ENCODE peak calls at places on chromosomes 12 and 14, in four cellular contexts. S is fibroblast of lung, X is Panc1, E is OCI-LY7. A is an unnamed sample.
A peak's percentile ranks its signal among the peaks of the same experiment; 100 is the strongest.

GRCh38 chr14:22579881-22580280 is 9.1 kb downstream of the DAD1 start:
- DNase-seq in S (no peak), X (no peak), E (no peak), A (no peak)

GRCh38 chr12:11023387-11023786 is 967 bp upstream of the TAS2R19 start:
- DNase-seq in S (no peak), X (no peak), E (no peak), A (no peak)

GRCh38 chr12:50354908-50355307 is 41.5 kb downstream of the FAM186A start:
- DNase-seq in S (no peak), X (no peak), E (no peak), A (no peak)

GRCh38 chr12:57109207-57110160 is 1.7 kb downstream of the STAT6 start:
- DNase-seq in S (no peak), X (no peak), E (no peak), A (no peak)

GRCh38 chr12:8047842-8048241 is 15.3 kb downstream of the FOXJ2 start:
- DNase-seq in S (no peak), X (no peak), E (no peak), A (no peak)

GRCh38 chr12:4421590-4422031 is 24.0 kb downstream of the FGF6 start:
- DNase-seq in S (peak; percentile 39), X (peak; percentile 12), E (peak; percentile 60), A (peak; percentile 59)

GRCh38 chr12:89299417-89299816 is 52.9 kb downstream of the DUSP6 start:
- DNase-seq in S (no peak), X (no peak), E (no peak), A (no peak)

GRCh38 chr14:68011629-68012028 is 192.1 kb downstream of the RAD51B start:
- DNase-seq in S (peak; percentile 88), X (no peak), E (no peak), A (peak; percentile 19)

DNA sequence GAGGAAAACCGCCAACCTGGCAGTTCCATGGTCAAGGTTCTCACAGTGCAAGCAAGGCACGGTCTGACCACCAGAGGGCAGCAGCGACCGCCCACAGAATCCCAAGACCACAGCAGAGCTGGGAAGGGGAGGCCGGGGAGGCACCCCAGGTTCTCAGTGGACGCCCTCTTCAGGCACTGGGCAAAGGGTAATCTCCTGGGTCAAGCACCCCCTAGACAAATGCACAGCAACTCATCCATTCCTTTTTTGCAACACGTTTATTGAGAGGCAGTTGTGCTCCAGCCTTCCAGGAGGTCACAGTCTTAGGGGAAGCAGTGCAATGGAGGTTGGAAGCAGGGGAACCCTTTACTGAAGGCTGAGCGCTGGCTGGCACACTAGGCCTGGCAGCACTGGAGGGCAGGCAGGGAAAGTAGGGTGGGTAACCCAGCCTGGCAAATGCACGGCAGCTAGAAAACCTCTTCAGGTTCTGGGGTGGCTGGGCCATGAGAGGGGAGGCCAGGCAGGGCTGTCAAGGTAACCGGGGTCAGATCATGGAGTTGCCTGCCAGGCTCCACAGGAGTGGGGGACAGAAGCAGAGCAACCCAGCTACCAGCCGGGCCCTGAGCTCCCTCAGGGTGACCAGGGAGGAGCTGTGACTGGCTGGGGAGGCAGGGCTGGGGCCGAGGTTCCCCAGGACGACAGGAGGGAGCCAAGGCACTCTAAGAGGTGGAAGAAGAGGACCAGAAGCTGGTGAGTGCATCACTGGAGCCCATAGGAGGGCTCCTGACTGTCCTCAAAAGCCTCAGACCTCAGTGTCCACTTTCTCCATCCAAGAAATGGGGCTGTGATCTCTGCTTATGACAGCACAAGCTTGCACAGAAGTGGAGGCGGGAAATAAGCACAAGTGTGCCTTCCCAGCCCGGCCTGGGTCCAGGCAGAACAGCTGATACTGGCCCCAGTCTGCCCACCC is 1.8 kb upstream of the RHOF start:
- DNase-seq in S (peak; percentile 86), X (no peak), E (peak; percentile 83), A (peak; percentile 72)
- H3K4me3 ChIP-seq in S (no peak overlapping the region), X (peak overlapping the region; percentile 75), E (peak overlapping the region; percentile 76), A (no peak overlapping the region)

GRCh38 chr12:104524026-104524425 is 67.3 kb downstream of the CHST11 start:
- DNase-seq in S (no peak), X (no peak), E (no peak), A (peak; percentile 8)

GRCh38 chr12:104524433-104524832 is 67.7 kb downstream of the CHST11 start:
- DNase-seq in S (no peak), X (no peak), E (no peak), A (no peak)

GRCh38 chr12:104529130-104529874 is 72.6 kb downstream of the CHST11 start:
- DNase-seq in S (no peak), X (no peak), E (no peak), A (no peak)

GRCh38 chr12:104526751-104527150 is 70.0 kb downstream of the CHST11 start:
- DNase-seq in S (no peak), X (no peak), E (no peak), A (no peak)

GRCh38 chr12:104526320-104526719 is 69.6 kb downstream of the CHST11 start:
- DNase-seq in S (no peak), X (no peak), E (no peak), A (no peak)
- TF ChIP-seq CTCF in S (no peak), X (no peak), E (peak; percentile 26), A (no peak)

GRCh38 chr12:51751657-51752056 is 96.9 kb downstream of the FIGNL2 start:
- DNase-seq in S (peak; percentile 35), X (no peak), E (no peak), A (peak; percentile 55)
- H3K4me3 ChIP-seq in S (no peak overlapping the region), X (no peak overlapping the region), E (no peak overlapping the region), A (no peak overlapping the region)

GRCh38 chr14:76715927-76716200 is 45.4 kb upstream of the VASH1 start:
- DNase-seq in S (no peak), X (no peak), E (no peak), A (no peak)
- TF ChIP-seq CTCF in S (no peak), X (no peak), E (no peak), A (no peak)

GRCh38 chr12:66304296-66304915 is 2.1 kb downstream of the HELB start:
- DNase-seq in S (no peak), X (no peak), E (peak; percentile 57), A (no peak)
- H3K4me3 ChIP-seq in S (no peak overlapping the region), X (no peak overlapping the region), E (peak overlapping the region; percentile 73), A (no peak overlapping the region)

GRCh38 chr14:98633380-98633779 is 638.6 kb downstream of the BCL11B start:
- DNase-seq in S (no peak), X (no peak), E (no peak), A (no peak)

GRCh38 chr14:98634043-98634820 is 637.8 kb downstream of the BCL11B start:
- DNase-seq in S (no peak), X (no peak), E (no peak), A (no peak)
- TF ChIP-seq CTCF in S (no peak), X (no peak), E (no peak), A (no peak)

GRCh38 chr14:36657409-36658090 is 4.1 kb upstream of the PAX9 start:
- DNase-seq in S (no peak), X (no peak), E (no peak), A (no peak)
- H3K4me3 ChIP-seq in S (no peak overlapping the region), X (no peak overlapping the region), E (no peak overlapping the region), A (no peak overlapping the region)

DNA sequence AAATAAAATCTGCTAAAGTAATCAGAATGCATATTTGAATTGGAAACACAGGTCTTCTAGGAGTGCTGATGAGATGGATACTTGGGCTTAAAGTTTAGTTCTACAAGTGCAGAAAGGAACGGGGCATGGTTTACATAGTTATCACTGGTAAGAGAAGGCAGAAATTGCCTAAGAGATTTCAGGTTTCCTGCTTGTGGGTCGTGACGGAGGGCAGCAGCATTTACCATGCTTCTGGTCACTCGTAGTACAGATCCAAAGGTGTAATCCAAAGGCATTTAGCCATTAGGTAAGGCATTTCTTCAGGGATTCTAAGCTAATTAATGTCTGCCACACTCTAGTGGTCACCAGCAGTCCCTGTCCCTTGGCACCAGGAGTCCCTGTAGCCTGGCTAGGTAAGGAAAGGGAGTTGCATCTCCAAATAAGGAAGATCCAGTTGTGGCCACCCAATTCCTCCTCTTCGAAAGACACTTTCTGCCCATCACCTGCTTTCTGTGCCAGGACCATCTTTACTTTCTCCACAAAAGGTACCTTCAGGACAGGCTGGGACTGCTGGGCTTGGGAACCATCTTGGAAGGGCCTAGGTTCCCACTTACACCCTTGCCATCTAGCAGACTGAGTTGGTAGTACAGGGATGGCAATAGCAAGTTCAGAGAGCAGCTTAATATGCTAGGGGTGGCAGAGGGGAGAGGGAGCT is 1.5 kb downstream of the GSTZ1 start:
- DNase-seq in S (no peak), X (no peak), E (no peak), A (no peak)
- TF ChIP-seq CTCF in S (no peak), X (no peak), E (no peak), A (no peak)

DNA sequence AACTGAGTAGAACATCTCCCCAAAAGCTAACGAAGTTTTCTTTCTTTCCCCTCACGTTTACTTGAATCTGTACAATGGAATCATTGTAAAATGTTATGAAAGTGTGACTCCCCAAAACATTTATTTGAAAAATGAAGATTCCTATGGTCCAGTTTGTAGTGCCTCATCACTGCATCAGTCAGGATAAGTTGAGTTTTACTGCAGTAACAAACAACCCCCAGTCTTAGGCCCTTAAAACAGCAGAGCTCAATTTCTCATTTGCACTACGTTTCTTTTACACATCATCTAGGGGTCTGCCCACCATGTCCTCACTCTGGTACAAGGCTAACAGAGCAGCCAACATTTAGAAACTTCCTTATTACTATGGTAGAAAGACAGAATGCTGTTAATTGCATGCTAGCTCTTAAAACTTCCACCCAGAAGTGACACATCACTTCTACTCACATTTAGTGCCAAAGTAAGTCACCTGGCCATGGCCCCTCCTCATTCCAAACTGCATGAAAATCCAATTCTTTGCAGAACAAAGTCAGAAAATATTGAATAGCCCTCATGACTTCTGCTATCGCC is 546.4 kb downstream of the MED13L start:
- DNase-seq in S (no peak), X (no peak), E (no peak), A (no peak)
- H3K4me3 ChIP-seq in S (no peak overlapping the region), X (no peak overlapping the region), E (no peak overlapping the region), A (no peak overlapping the region)

GRCh38 chr12:78918221-78918620 is 53.6 kb downstream of the SYT1 start:
- DNase-seq in S (no peak), X (no peak), E (no peak), A (no peak)
- TF ChIP-seq CTCF in S (no peak), X (no peak), E (no peak), A (no peak)

A was measured in foreskin fibroblast.